ENCODE peak calls at places on chromosomes 2 and 18, in four cellular contexts. One of them, this sample, is unnamed.
A peak's percentile ranks its signal among the peaks of the same experiment; 100 is the strongest.

GRCh38 chr2:213958086-213958485 is 452.8 kb upstream of the VWC2L start:
- DNase-seq in heart left ventricle: no peak
- DNase-seq in A549: no peak
- DNase-seq in suprapubic skin: no peak
- DNase-seq in this sample: no peak

GRCh38 chr2:190318931-190319556 is 582 bp downstream of the HIBCH start:
- DNase-seq in heart left ventricle: no peak
- DNase-seq in A549: no peak
- DNase-seq in suprapubic skin: no peak
- DNase-seq in this sample: no peak

GRCh38 chr2:236862961-236863728 is 222.5 kb upstream of the COPS8 start:
- DNase-seq in heart left ventricle: no peak
- DNase-seq in A549: no peak
- DNase-seq in suprapubic skin: peak; percentile 66
- DNase-seq in this sample: no peak

GRCh38 chr2:152505495-152505906 is 170.5 kb downstream of the FMNL2 start:
- DNase-seq in heart left ventricle: peak; percentile 26
- DNase-seq in A549: peak; percentile 88
- DNase-seq in suprapubic skin: no peak
- DNase-seq in this sample: no peak

GRCh38 chr2:77768508-77768907 is 246.3 kb upstream of the LRRTM4 start:
- DNase-seq in heart left ventricle: no peak
- DNase-seq in A549: no peak
- DNase-seq in suprapubic skin: no peak
- DNase-seq in this sample: no peak

GRCh38 chr2:178829981-178830380 is 22.8 kb upstream of the TTN start:
- DNase-seq in heart left ventricle: no peak
- DNase-seq in A549: no peak
- DNase-seq in suprapubic skin: no peak
- DNase-seq in this sample: no peak

GRCh38 chr2:177532567-177532966 is 140.0 kb downstream of the AGPS start:
- DNase-seq in heart left ventricle: no peak
- DNase-seq in A549: no peak
- DNase-seq in suprapubic skin: no peak
- DNase-seq in this sample: no peak

GRCh38 chr2:43370705-43371104 is 144.3 kb upstream of the ZFP36L2 start:
- DNase-seq in heart left ventricle: no peak
- DNase-seq in A549: no peak
- DNase-seq in suprapubic skin: no peak
- DNase-seq in this sample: no peak

GRCh38 chr2:217336694-217337093 is 476.8 kb upstream of the TNP1 start:
- DNase-seq in heart left ventricle: no peak
- DNase-seq in A549: no peak
- DNase-seq in suprapubic skin: no peak
- DNase-seq in this sample: no peak

GRCh38 chr2:18500333-18500732 is 60.1 kb downstream of the RDH14 start:
- DNase-seq in heart left ventricle: no peak
- DNase-seq in A549: no peak
- DNase-seq in suprapubic skin: no peak
- DNase-seq in this sample: no peak

GRCh38 chr2:109234355-109234754 is 105.3 kb downstream of the SH3RF3 start:
- DNase-seq in heart left ventricle: no peak
- DNase-seq in A549: no peak
- DNase-seq in suprapubic skin: peak; percentile 12
- DNase-seq in this sample: no peak

GRCh38 chr2:28898048-28898447 is 3.6 kb downstream of the WDR43 start:
- DNase-seq in heart left ventricle: no peak
- DNase-seq in A549: no peak
- DNase-seq in suprapubic skin: no peak
- DNase-seq in this sample: no peak

GRCh38 chr18:36382854-36383253 is 85.3 kb downstream of the FHOD3 start:
- DNase-seq in heart left ventricle: no peak
- DNase-seq in A549: no peak
- DNase-seq in suprapubic skin: no peak
- DNase-seq in this sample: no peak

GRCh38 chr2:54522624-54523281 is 66.6 kb downstream of the SPTBN1 start:
- DNase-seq in heart left ventricle: peak; percentile 45
- DNase-seq in A549: peak; percentile 79
- DNase-seq in suprapubic skin: no peak
- DNase-seq in this sample: no peak

DNA sequence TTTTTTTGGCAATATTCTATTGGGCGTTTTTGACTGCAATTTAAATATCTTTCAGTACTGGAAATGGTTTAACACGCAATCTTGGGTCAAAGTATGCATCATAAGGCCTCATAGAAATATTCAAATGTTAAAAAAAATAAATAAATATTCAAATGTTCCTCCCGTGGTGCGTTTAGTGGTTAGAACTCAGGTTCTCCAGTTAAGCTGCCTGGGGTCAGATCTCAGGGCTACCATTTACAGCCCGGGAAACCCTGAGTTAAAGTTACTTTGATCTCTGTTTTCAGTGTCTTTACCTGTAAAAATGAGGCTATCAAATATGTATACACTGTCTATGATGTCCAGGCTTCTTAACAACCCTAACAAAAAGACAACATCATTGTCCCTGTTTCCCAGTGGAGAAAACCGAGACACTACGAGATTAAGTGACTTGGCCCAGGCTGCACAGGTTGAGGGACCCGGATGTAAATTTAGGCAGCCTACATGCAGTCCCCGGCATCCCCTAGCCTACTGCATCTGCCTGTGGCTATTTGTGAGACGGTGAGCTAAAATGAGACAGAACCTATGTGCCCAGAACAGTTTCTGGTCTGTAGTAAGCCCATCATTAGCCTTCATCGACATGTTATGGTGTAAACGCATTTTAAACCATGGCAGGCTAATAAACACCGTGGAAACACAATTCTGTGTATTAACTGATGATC is 1.7 kb downstream of the FHL2 start:
- DNase-seq in heart left ventricle: no peak
- DNase-seq in A549: peak; percentile 59
- DNase-seq in suprapubic skin: no peak
- DNase-seq in this sample: peak; percentile 69
- TF ChIP-seq POLR2A in heart left ventricle: no peak
- TF ChIP-seq POLR2A in A549: no peak
- TF ChIP-seq POLR2A in suprapubic skin: no peak
- TF ChIP-seq POLR2A in this sample: no peak

GRCh38 chr2:162712598-162712997 is 126.0 kb downstream of the KCNH7 start:
- DNase-seq in heart left ventricle: no peak
- DNase-seq in A549: no peak
- DNase-seq in suprapubic skin: no peak
- DNase-seq in this sample: no peak
- H3K4me3 ChIP-seq in heart left ventricle: no peak overlapping the region
- H3K4me3 ChIP-seq in A549: no peak overlapping the region
- H3K4me3 ChIP-seq in suprapubic skin: no peak overlapping the region
- H3K4me3 ChIP-seq in this sample: no peak overlapping the region

DNA sequence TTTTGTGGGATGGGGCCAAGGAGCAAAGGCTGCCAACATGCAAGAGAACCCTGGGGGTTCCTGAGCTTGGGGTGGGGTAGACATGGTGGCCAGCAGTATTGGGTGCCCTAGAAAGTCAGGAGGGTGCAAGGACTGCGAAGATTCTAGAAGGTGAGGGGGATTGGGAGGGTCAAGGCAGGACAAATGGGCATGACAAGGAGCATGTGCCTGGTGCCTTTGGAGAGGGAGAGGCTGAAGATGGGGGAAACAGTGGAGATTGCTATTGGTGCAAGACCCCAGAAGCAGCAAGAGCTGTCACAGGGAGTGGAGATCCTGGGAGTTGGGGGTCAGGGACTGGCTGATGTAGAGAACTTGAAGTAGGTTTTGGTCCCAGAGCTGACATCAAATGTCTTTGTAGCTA is 7.5 kb downstream of the B3GNT2 start:
- DNase-seq in heart left ventricle: no peak
- DNase-seq in A549: no peak
- DNase-seq in suprapubic skin: no peak
- DNase-seq in this sample: peak; percentile 37
- TF ChIP-seq POLR2A in heart left ventricle: no peak
- TF ChIP-seq POLR2A in A549: no peak
- TF ChIP-seq POLR2A in suprapubic skin: no peak
- TF ChIP-seq POLR2A in this sample: no peak

DNA sequence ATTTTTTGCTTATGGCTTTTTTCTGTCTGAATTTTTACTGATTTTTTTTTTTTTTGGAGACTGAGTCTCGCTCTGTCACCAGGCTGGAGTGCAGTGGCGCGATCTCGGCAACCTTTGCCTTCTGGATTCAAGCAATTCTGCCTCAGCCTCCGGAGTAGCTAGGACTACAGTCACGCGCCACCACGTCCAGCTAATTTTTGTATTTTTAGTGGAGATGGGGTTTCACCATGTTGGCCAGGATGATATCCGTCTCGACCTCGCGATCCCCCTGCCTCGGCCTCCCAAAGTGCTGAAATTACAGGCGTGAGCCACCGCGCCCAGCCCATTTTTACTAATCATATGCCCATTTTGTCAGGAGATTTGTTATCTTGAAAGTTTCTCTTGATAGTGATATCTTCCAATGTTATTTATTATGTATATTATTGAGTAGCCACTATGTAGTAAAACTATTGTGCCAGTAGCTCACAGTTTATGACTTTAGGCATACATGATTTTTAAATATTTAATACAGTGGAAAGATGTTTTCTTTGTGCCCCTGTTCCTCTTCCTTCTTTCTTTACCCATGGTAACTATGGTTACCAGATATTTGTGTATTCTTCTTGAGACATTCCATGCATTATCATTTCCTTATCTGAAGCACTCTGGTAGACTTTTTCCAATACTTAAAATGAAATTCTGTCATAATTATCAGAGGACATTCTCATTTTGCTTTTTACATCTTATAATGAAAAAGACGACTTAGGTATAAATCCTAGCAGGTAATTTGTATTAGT is 2.1 kb downstream of the HAT1 start:
- DNase-seq in heart left ventricle: no peak
- DNase-seq in A549: no peak
- DNase-seq in suprapubic skin: no peak
- DNase-seq in this sample: no peak
- H3K4me3 ChIP-seq in heart left ventricle: no peak overlapping the region
- H3K4me3 ChIP-seq in A549: no peak overlapping the region
- H3K4me3 ChIP-seq in suprapubic skin: no peak overlapping the region
- H3K4me3 ChIP-seq in this sample: no peak overlapping the region

DNA sequence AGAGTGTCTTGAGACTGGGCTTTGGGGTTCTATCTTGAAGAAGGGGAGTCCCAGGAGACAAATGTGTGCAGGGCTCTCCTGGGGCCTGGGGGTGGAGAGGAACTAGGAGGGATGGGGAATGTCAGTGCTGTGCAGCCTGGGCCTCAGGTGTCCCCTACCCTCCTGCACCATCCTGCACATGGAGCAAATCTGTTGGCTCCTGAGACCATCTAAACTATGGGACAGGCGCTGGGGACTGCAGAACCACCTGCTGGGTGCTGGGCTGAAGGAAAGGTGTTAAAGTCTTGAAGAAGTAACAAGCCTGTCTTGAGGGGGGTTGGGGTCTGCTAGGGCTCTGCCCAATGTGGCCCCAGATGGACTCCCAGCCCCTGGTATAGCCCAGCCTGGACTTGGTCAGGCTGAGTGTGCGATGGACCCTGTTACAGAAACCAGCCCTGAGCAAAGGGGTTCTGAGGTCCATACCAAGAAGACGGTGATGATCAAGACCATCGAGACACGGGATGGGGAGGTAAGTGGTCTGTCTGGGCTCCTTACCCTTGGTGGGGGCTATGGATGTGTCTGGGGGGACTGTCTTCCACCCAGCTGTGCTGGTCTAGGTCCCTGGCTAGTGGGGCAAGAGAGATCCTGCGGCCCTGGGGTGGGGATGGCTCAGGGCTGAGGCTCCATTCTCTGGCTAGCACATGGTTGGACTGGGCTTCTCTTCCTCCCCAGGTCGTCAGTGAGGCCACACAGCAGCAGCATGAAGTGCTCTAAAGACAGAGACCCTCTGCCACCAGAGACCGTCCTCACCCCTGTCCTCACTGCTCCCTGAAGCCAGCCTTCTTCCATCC is 7.3 kb downstream of the DES start:
- DNase-seq in heart left ventricle: no peak
- DNase-seq in A549: no peak
- DNase-seq in suprapubic skin: no peak
- DNase-seq in this sample: no peak
- TF ChIP-seq POLR2A in heart left ventricle: no peak
- TF ChIP-seq POLR2A in A549: no peak
- TF ChIP-seq POLR2A in suprapubic skin: no peak
- TF ChIP-seq POLR2A in this sample: no peak

GRCh38 chr2:174246944-174247381 is 1.4 kb downstream of the OLA1 start:
- DNase-seq in heart left ventricle: no peak
- DNase-seq in A549: no peak
- DNase-seq in suprapubic skin: no peak
- DNase-seq in this sample: no peak
- H3K4me3 ChIP-seq in heart left ventricle: no peak overlapping the region
- H3K4me3 ChIP-seq in A549: peak overlapping the region; percentile 88
- H3K4me3 ChIP-seq in suprapubic skin: no peak overlapping the region
- H3K4me3 ChIP-seq in this sample: no peak overlapping the region

GRCh38 chr2:99336780-99337163 is 417 bp upstream of the EIF5B start:
- DNase-seq in heart left ventricle: no peak
- DNase-seq in A549: no peak
- DNase-seq in suprapubic skin: no peak
- DNase-seq in this sample: no peak
- TF ChIP-seq POLR2A in heart left ventricle: no peak
- TF ChIP-seq POLR2A in A549: no peak
- TF ChIP-seq POLR2A in suprapubic skin: no peak
- TF ChIP-seq POLR2A in this sample: no peak